ENCODE peak calls at places on chromosomes 13 and 19, in nine cellular contexts. S is osteoblast, B is GM23338, J is lung, K is fibroblast of villous mesenchyme, G is HL-60, N is WTC11, W is cardiac muscle cell, F is breast epithelium. X is an unnamed sample.

GRCh38 chr19:39212377-39212742 is 8.3 kb upstream of the SYCN start:
- DNase-seq in N (peak), K (no peak), S (peak), G (no peak), W (peak), B (peak), F (no peak), J (peak), X (no peak)

GRCh38 chr13:77896977-77897376 is 21.7 kb downstream of the EDNRB start:
- DNase-seq in N (no peak), S (no peak), K (no peak), B (no peak), F (no peak), J (no peak), W (peak), G (no peak), X (no peak)

GRCh38 chr19:51272183-51272817 is 21.4 kb downstream of the SIGLECL1 start:
- DNase-seq in N (no peak), F (no peak), S (peak), G (no peak), B (peak), K (no peak), J (no peak), W (no peak), X (peak)

GRCh38 chr19:6055013-6055795 is 55.1 kb downstream of the RFX2 start:
- DNase-seq in F (no peak), S (no peak), N (no peak), G (no peak), B (no peak), W (no peak), K (no peak), J (no peak), X (peak)

GRCh38 chr13:107458269-107458668 is 757.1 kb downstream of the LIG4 start:
- DNase-seq in G (no peak), S (no peak), J (no peak), W (no peak), F (no peak), B (no peak), N (no peak), K (no peak), X (no peak)

GRCh38 chr13:34412817-34413365 is 529.2 kb upstream of the NBEA start:
- DNase-seq in F (no peak), N (no peak), G (no peak), K (peak), J (no peak), W (no peak), S (no peak), B (no peak), X (no peak)

GRCh38 chr13:80379245-80379644 is 38.3 kb upstream of the SPRY2 start:
- DNase-seq in W (peak), S (no peak), G (no peak), J (no peak), B (no peak), F (no peak), K (peak), N (no peak), X (no peak)

GRCh38 chr19:17089238-17089637 is 13.7 kb downstream of the MYO9B start:
- DNase-seq in J (no peak), K (peak), N (no peak), G (no peak), B (no peak), S (peak), W (peak), F (no peak), X (no peak)

GRCh38 chr19:1945899-1946298 is 4.9 kb downstream of the CSNK1G2 start:
- DNase-seq in G (no peak), W (peak), B (peak), S (peak), N (peak), J (peak), K (peak), F (peak), X (peak)

GRCh38 chr13:113557013-113557412 is 27.5 kb upstream of the TFDP1 start:
- DNase-seq in S (peak), B (no peak), K (no peak), F (peak), N (no peak), J (peak), W (no peak), G (no peak), X (peak)

GRCh38 chr13:97224544-97225324 is 2.6 kb downstream of the MBNL2 start:
- DNase-seq in K (peak), S (no peak), J (no peak), N (no peak), F (peak), B (peak), G (no peak), W (peak), X (no peak)

GRCh38 chr19:13842294-13843103 is 34.4 kb upstream of the NANOS3 start:
- DNase-seq in S (peak), B (no peak), F (peak), G (peak), K (peak), J (peak), N (peak), W (peak), X (peak)

GRCh38 chr19:34838753-34839431 is 65.9 kb upstream of the ZNF599 start:
- DNase-seq in N (peak), S (peak), B (peak), J (no peak), W (peak), F (no peak), G (no peak), K (no peak), X (peak)
- TF ChIP-seq CTCF in N (peak), S (peak), B (peak), J (no peak), W (peak), F (no peak), G (no peak), K (peak), X (no peak)

GRCh38 chr13:27037171-27037570 is 134.4 kb downstream of the USP12 start:
- DNase-seq in B (no peak), N (no peak), W (no peak), G (no peak), F (no peak), K (no peak), J (no peak), S (no peak), X (peak)

GRCh38 chr13:27039171-27039701 is 132.4 kb downstream of the USP12 start:
- DNase-seq in G (no peak), F (no peak), J (no peak), N (no peak), S (no peak), W (no peak), K (no peak), B (no peak), X (peak)

GRCh38 chr13:27038323-27038722 is 133.3 kb downstream of the USP12 start:
- DNase-seq in N (no peak), S (peak), J (no peak), W (peak), K (peak), F (no peak), B (no peak), G (no peak), X (no peak)

GRCh38 chr13:27036236-27036981 is 135.2 kb downstream of the USP12 start:
- DNase-seq in W (peak), K (peak), N (no peak), G (no peak), S (peak), F (no peak), J (no peak), B (no peak), X (peak)

GRCh38 chr13:27037571-27037970 is 134.0 kb downstream of the USP12 start:
- DNase-seq in J (no peak), B (no peak), F (no peak), W (no peak), G (no peak), K (no peak), N (no peak), S (no peak), X (no peak)
- TF ChIP-seq CTCF in J (no peak), B (no peak), F (no peak), W (no peak), G (no peak), K (no peak), N (no peak), S (no peak), X (no peak)

DNA sequence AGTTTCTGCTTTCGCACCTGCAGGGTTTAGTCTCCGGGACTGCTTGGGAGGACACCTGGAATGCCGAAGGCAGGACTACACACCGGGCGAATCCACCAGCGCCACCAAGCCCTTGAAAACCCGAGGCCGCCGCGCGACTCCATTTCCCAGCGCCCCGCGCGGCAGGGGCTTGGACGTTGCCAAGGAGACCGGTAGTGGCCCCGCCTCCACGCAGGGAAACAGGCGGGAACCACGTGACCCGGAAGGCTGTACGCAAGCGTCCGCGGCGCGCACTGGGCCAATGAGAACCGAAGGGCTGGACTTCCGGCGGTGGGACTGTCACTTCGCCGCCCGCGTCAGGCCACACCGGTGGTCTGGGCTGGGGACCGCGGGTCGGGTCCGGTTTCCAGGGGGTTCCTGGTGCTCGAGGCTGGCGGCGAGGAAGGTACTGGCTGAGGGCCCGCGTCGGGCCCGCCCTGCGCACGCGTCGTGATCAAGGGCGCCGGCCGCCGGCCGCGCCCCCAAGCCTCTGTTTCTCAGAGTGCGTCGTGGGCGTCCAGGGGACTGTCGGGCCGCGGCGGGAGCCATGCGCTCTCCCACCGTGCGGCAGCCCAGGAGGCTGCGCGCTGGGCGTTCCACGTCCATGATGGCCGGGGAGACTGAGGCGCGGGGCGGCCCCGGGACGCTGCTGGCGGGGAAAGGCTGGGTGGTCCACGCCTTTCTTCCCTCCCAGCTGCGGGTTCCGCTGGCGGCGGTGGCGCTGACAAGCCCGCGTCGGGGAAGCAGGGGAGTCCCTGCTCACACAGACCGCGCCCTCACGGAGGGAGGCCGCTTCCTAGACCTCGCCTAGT is at the start of gene ZNF324:
- DNase-seq in J (peak), S (peak), G (peak), B (peak), W (peak), F (peak), K (peak), N (peak), X (peak)
- TF ChIP-seq CTCF in J (no peak), S (no peak), G (no peak), B (no peak), W (no peak), F (no peak), K (no peak), N (no peak), X (no peak)

GRCh38 chr13:19890030-19890429 is 26.6 kb upstream of the ZMYM5 start:
- DNase-seq in G (no peak), K (no peak), F (no peak), W (no peak), J (no peak), S (no peak), N (no peak), B (no peak), X (no peak)

GRCh38 chr13:19888799-19889198 is 25.4 kb upstream of the ZMYM5 start:
- DNase-seq in F (no peak), N (no peak), S (peak), K (peak), W (peak), G (no peak), B (no peak), J (no peak), X (no peak)
- TF ChIP-seq CTCF in F (no peak), N (no peak), S (peak), K (peak), W (peak), G (no peak), B (peak), J (no peak), X (peak)

GRCh38 chr13:46962286-46962941 is 65.6 kb upstream of the HTR2A start:
- DNase-seq in S (peak), G (no peak), B (peak), N (no peak), J (no peak), K (no peak), F (no peak), W (peak), X (no peak)
- TF ChIP-seq CTCF in S (peak), G (peak), B (peak), N (peak), J (no peak), K (peak), F (no peak), W (peak), X (peak)

X was measured in osteocyte.